ENCODE peak calls at places on chromosomes 13 and 19, in five cellular contexts. B is trophoblast cell, E is IMR-90, P is neuronal stem cell, F is H1. Z is an unnamed sample. For H3K36me3, the result is how much of the 10 kb centered on the place peaks cover.

GRCh38 chr19:18441804-18442788 is 4.2 kb upstream of the ISYNA1 start:
- DNase-seq in E (no peak), P (no peak), F (no peak), B (no peak), Z (no peak)

GRCh38 chr13:50079278-50080157 is 64.3 kb downstream of the KCNRG start:
- DNase-seq in B (no peak), F (no peak), E (no peak), P (no peak), Z (no peak)

GRCh38 chr19:18218600-18218999 is 7.6 kb downstream of the PDE4C start:
- DNase-seq in E (no peak), F (no peak), B (no peak), P (no peak), Z (no peak)

GRCh38 chr19:54462072-54462712 is 1.4 kb downstream of the LENG9 start:
- DNase-seq in F (no peak), P (no peak), B (peak), E (no peak), Z (no peak)

GRCh38 chr13:62512194-62513141 is 1096.8 kb upstream of the PCDH20 start:
- DNase-seq in F (no peak), P (peak), B (peak), E (peak), Z (peak)

GRCh38 chr19:45999653-46000121 is 4.4 kb downstream of the CCDC61 start:
- DNase-seq in E (peak), B (peak), F (no peak), P (no peak), Z (peak)

GRCh38 chr13:53126803-53127202 is 98.2 kb downstream of the OLFM4 start:
- DNase-seq in B (no peak), P (no peak), F (no peak), E (peak), Z (no peak)

GRCh38 chr19:33683881-33684549 is 62.3 kb downstream of the CHST8 start:
- DNase-seq in F (peak), P (peak), E (peak), B (peak), Z (peak)

GRCh38 chr13:43516401-43516826 is 270.4 kb downstream of the ENOX1 start:
- DNase-seq in P (no peak), F (no peak), B (no peak), E (peak), Z (no peak)

GRCh38 chr13:70249332-70250064 is 141.2 kb upstream of the KLHL1 start:
- DNase-seq in F (peak), E (no peak), P (peak), B (no peak), Z (peak)

GRCh38 chr13:45728759-45729158 is 26.6 kb downstream of the CBY2 start:
- DNase-seq in P (no peak), B (no peak), E (no peak), F (peak), Z (peak)

GRCh38 chr13:78022164-78022877 is 103.7 kb upstream of the EDNRB start:
- DNase-seq in E (peak), B (no peak), P (no peak), F (no peak), Z (peak)

GRCh38 chr19:12984143-12984627 is 11.1 kb upstream of the NFIX start:
- DNase-seq in B (no peak), E (no peak), F (no peak), P (no peak), Z (no peak)

GRCh38 chr19:56162258-56162657 is 13.6 kb upstream of the GALP start:
- DNase-seq in F (no peak), E (peak), P (no peak), B (no peak), Z (no peak)

GRCh38 chr13:20401958-20402856 is 123.5 kb downstream of the CRYL1 start:
- DNase-seq in F (no peak), E (peak), B (peak), P (no peak), Z (peak)
- H2AK5ac ChIP-seq in F (no peak), E (peak), B (peak), P (no peak), Z (no peak)

GRCh38 chr19:2246801-2247361 is 2.2 kb upstream of the AMH start:
- DNase-seq in B (no peak), P (no peak), E (peak), F (no peak), Z (no peak)
- H3K36me3 ChIP-seq in B (half or more), P (under half), E (half or more), F (under half), Z (under half)

GRCh38 chr13:98944336-98944735 is 33.5 kb downstream of the DOCK9 start:
- DNase-seq in E (no peak), P (no peak), B (no peak), F (no peak), Z (no peak)

GRCh38 chr13:98947925-98948324 is 29.9 kb downstream of the DOCK9 start:
- DNase-seq in P (no peak), E (no peak), F (no peak), B (no peak), Z (peak)

GRCh38 chr13:98942997-98943396 is 34.9 kb downstream of the DOCK9 start:
- DNase-seq in F (no peak), B (no peak), P (no peak), E (peak), Z (no peak)

GRCh38 chr13:98942485-98942884 is 35.4 kb downstream of the DOCK9 start:
- DNase-seq in B (no peak), P (no peak), E (no peak), F (no peak), Z (no peak)

DNA sequence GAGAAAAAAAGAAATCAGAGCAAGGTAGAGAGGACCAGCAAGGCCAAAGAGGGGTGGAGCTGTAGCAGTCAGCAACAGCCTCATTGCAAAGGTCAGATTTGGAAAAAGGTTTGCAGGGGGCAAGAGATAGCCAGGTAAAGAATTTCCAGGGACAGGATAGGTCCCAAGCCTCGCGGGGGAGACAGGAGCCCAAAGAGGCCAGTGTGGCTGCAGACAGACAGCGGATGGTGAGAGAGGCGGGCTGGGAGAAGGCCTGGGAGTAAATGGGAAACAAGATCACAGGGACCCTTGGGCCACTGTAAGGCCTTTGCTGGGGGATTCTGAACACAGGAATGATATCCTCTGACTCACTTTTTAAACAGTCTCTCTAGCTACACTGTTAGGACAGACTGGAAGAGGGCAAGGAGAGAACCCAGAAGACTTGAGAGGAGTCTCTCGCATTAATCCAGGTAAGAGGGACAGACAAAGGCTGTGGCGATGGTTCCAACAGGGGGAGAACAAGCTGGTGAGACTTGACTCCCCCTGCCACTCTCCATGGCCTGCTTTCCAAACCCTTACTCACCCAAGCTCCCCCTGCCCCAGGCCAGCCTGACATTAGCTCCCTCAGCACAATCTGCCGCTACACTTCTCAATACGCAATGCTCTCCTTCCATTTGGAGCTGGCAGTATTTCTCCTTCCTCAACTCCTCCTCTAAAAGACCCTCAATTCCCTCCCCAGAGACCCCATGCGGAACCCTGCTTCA is 31.8 kb downstream of the DOCK9 start:
- DNase-seq in F (no peak), B (no peak), E (no peak), P (no peak), Z (peak)
- H2AK5ac ChIP-seq in F (peak), B (no peak), E (no peak), P (no peak), Z (no peak)

GRCh38 chr19:24099829-24100228 is 12.8 kb downstream of the ZNF254 start:
- DNase-seq in P (no peak), F (no peak), E (peak), B (no peak), Z (no peak)
- H3K36me3 ChIP-seq in P (under half), F (under half), E (under half), B (under half), Z (under half)

DNA sequence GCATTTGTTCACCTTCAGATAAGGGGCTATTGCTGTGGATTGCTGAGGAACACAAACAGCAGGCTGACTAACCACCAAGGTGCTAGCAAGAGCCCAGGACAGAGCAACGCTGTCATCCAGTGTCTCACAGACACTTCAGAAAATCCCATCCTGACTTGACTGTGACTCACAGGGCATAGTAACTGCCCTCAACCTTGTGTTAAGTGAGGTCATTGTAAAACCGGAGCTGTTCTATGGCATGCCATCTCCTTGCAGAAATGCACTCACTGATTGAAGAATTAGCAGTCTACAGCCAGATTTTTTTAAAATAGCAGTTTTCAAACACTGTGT is 51.1 kb downstream of the TNFRSF19 start:
- DNase-seq in E (peak), F (no peak), P (no peak), B (peak), Z (peak)
- H2AK5ac ChIP-seq in E (peak), F (no peak), P (no peak), B (no peak), Z (no peak)

DNA sequence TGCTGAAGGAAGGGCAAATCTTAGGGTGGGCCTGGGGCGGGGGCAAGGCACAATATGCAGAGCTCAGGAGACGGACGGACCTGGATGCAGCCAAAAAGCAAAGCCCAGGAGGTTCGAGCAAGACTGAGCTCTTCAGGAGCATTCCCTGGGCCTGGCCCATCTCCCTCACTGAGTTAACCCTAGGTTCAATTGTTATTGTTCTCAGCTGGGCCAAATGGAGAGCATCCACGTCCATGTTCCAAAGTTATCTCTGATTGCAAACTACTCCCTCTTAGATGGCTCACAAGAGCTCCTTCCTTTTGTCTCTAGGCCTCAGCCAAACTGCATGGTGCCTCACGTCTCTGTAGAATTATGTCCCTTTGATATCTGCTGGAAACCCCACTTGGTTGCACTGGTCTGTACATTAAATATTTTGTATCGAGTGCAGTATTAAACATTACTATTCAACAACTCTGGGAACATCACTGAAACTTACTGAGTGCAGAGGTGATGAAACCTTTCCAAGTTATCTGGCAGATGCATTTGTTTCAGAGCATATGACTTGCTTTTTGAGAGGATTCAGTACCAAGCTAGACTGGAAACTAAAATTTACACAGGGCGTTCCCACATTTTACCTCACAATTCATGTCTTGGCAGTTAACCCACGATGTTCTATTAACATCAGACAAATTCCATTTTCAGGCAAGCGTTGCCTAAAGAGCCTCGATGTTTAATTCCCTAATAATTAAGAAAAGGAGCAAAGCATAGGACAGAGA is 38.1 kb downstream of the DOCK9 start:
- DNase-seq in F (no peak), B (no peak), E (no peak), P (no peak), Z (no peak)
- H3K36me3 ChIP-seq in F (under half), B (under half), E (under half), P (under half), Z (under half)

DNA sequence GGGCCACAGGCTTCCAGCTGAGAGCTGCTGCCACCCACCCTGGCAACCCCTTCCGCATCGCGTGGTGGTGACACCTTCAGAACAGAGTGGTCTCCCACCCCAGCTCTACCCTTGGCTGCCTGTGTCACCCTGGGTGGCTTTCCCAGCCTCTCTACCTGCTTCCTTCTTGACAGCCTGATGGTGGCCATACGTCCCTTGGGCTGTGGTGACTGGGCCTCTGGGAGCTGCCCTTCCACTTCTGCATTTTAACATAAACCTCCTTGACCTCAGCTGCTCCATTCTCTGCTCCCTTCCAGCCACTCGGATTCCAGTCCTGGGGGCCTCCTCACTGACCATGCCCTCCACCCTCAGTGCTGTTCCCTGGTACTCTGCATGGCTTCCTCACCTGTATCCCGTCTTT is 17.1 kb downstream of the PAK4 start:
- DNase-seq in E (no peak), P (no peak), F (no peak), B (no peak), Z (no peak)
- H2AK5ac ChIP-seq in E (no peak), P (peak), F (no peak), B (peak), Z (no peak)